ENCODE peak calls at places on chromosome 17, in eight cellular contexts. M, W, X, N, O, C, R and Y are unnamed samples.

GRCh38 chr17:42603318-42603717 is 5.9 kb downstream of the RETREG3 start:
- DNase-seq in C (no peak), W (no peak), N (no peak), X (no peak), R (no peak), O (no peak), M (no peak), Y (no peak)

GRCh38 chr17:30926516-30926915 is 4.8 kb downstream of the ADAP2 start:
- DNase-seq in O (no peak), M (no peak), W (no peak), C (no peak), X (no peak), R (no peak), N (no peak), Y (no peak)

GRCh38 chr17:83185023-83186002 is 105.9 kb downstream of the METRNL start:
- DNase-seq in O (no peak), M (no peak), X (no peak), C (no peak), N (no peak), R (no peak), W (peak), Y (no peak)

GRCh38 chr17:79082311-79083190 is 7.9 kb downstream of the ENGASE start:
- DNase-seq in C (no peak), W (peak), X (peak), O (peak), M (no peak), N (peak), R (peak), Y (peak)

GRCh38 chr17:77778636-77779524 is 179.6 kb upstream of the TNRC6C start:
- DNase-seq in R (peak), O (no peak), N (no peak), M (peak), W (peak), C (peak), X (no peak), Y (peak)

GRCh38 chr17:81926451-81927144 is 937 bp downstream of the MAFG start:
- DNase-seq in R (peak), X (peak), N (peak), O (peak), M (peak), W (peak), C (peak), Y (peak)

GRCh38 chr17:66707051-66707450 is 127.9 kb upstream of the CACNG5 start:
- DNase-seq in W (no peak), M (no peak), N (no peak), R (no peak), O (no peak), C (no peak), X (no peak), Y (no peak)

GRCh38 chr17:49106366-49107210 is 26.0 kb upstream of the B4GALNT2 start:
- DNase-seq in C (no peak), O (no peak), N (peak), X (peak), M (no peak), R (no peak), W (peak), Y (no peak)

GRCh38 chr17:69375229-69375628 is 39.3 kb upstream of the MAP2K6 start:
- DNase-seq in C (no peak), X (no peak), O (no peak), R (no peak), W (no peak), M (no peak), N (no peak), Y (no peak)

GRCh38 chr17:46792071-46792470 is 26.4 kb downstream of the WNT3 start:
- DNase-seq in N (no peak), C (no peak), W (no peak), O (no peak), R (no peak), M (no peak), X (no peak), Y (no peak)

GRCh38 chr17:45985447-45985846 is 13.6 kb upstream of the STH start:
- DNase-seq in M (no peak), N (no peak), R (no peak), W (no peak), X (no peak), C (no peak), O (no peak), Y (no peak)

GRCh38 chr17:79747508-79748295 is 17.0 kb downstream of the ENPP7 start:
- DNase-seq in M (no peak), N (no peak), O (no peak), C (no peak), X (no peak), R (no peak), W (peak), Y (no peak)

GRCh38 chr17:78383725-78384471 is 5.4 kb downstream of the PGS1 start:
- DNase-seq in W (peak), C (peak), N (no peak), X (no peak), M (peak), O (no peak), R (peak), Y (peak)

GRCh38 chr17:48596735-48597491 is 3.3 kb upstream of the HOXB5 start:
- DNase-seq in M (no peak), C (no peak), N (no peak), W (no peak), R (no peak), X (no peak), O (no peak), Y (no peak)

GRCh38 chr17:78922876-78923498 is 2.2 kb downstream of the TIMP2 start:
- DNase-seq in R (no peak), W (peak), C (no peak), O (no peak), N (no peak), X (no peak), M (no peak), Y (no peak)

GRCh38 chr17:5283531-5284315 is 1.6 kb downstream of the RABEP1 start:
- DNase-seq in R (no peak), X (no peak), N (no peak), O (no peak), M (no peak), C (peak), W (no peak), Y (no peak)

GRCh38 chr17:5286846-5287245 is 4.8 kb downstream of the RABEP1 start:
- DNase-seq in X (no peak), M (no peak), C (no peak), R (no peak), N (no peak), W (no peak), O (no peak), Y (no peak)

GRCh38 chr17:5282639-5283217 is 644 bp downstream of the RABEP1 start:
- DNase-seq in R (peak), N (no peak), X (peak), C (peak), O (no peak), W (peak), M (peak), Y (no peak)

GRCh38 chr17:5281814-5282638 is at the start of gene RABEP1:
- DNase-seq in W (peak), N (peak), R (peak), O (peak), M (peak), X (peak), C (peak), Y (peak)
- TF ChIP-seq POLR2A in W (peak), N (peak), R (peak), O (peak), M (peak), X (peak), C (peak), Y (peak)

GRCh38 chr17:14300628-14301278 is at the start of gene HS3ST3B1:
- DNase-seq in W (peak), X (peak), R (peak), N (peak), M (peak), O (peak), C (peak), Y (peak)

GRCh38 chr17:14298221-14298994 is 2.5 kb upstream of the HS3ST3B1 start:
- DNase-seq in M (no peak), O (no peak), W (no peak), C (no peak), N (no peak), X (no peak), R (no peak), Y (no peak)

GRCh38 chr17:14297161-14297851 is 3.6 kb upstream of the HS3ST3B1 start:
- DNase-seq in X (no peak), R (no peak), O (peak), C (no peak), N (peak), W (no peak), M (no peak), Y (no peak)

GRCh38 chr17:14301279-14301760 is 439 bp downstream of the HS3ST3B1 start:
- DNase-seq in C (peak), M (no peak), R (no peak), N (peak), X (peak), W (no peak), O (no peak), Y (no peak)

DNA sequence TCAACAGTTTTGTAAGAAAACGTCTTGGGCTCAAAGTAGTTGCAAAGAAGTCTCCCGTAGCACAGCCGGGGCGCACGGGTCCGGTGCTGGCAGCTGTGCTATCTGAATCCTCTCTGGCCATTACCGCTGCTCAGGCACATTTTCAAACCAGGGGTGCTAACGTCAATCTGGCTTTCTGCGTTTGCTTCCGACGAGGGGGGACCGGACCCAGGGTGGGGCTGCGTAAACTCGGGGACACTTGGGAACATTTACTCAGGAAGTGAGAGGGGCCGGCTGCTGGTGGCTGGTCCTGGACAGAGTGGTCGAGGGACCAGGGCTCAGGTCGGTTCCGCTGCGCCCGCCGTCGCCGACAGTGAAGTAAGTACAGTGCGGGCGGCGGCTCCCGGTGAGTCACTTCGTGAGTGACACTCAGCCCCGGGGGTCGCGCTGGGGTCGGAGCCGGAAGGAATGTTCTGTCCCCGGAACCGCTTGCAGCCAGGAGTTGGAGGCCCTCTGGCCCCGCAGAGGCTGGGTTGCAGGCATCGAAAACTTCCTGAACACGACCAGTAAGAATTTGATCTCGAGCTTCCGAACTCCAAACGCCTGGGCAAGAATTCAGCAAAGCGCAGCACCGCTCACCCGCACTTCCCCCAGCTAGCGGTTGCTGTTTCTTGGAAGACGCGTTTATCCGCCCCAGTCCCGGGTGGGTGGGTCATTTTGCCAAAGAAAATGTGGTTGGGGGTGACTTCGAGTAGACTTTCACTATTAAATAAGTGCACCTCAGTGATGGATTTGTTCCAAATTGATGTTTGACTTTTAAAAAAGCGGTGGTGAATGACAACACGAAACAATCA is 1.4 kb upstream of the HS3ST3B1 start:
- DNase-seq in X (peak), W (peak), N (peak), M (peak), C (no peak), R (peak), O (peak), Y (no peak)
- TF ChIP-seq POLR2A in X (no peak), W (no peak), N (no peak), M (no peak), C (no peak), R (no peak), O (no peak), Y (no peak)

GRCh38 chr17:6544011-6544370 is 12.4 kb downstream of the PITPNM3 start:
- DNase-seq in C (no peak), X (no peak), M (no peak), R (no peak), W (no peak), O (no peak), N (no peak), Y (no peak)
- TF ChIP-seq POLR2A in C (no peak), X (no peak), M (no peak), R (no peak), W (no peak), O (no peak), N (no peak), Y (no peak)

DNA sequence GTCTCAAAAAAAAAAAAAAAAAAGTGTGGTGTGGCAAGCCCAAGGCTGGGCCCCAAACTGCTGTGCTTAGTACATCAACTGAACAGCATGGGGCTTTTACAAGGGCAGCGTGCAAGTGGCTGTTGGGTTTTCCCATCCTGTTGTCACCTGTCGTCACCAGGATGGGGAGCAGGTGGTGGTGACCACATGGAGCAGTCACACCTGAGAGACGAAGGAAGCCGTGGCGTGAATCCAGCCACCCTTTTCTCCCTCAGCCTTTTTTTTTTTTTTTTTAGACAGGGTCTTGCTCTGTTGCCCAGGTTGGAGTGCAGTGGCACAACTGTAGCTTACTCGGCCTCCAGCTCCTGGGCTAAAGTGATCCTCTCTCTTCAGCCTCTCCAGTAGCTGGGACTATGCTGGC is 4.1 kb upstream of the MRPL58 start:
- DNase-seq in W (no peak), X (no peak), O (no peak), N (no peak), C (no peak), R (no peak), M (no peak), Y (no peak)
- TF ChIP-seq POLR2A in W (no peak), X (no peak), O (no peak), N (no peak), C (no peak), R (no peak), M (no peak), Y (no peak)

GRCh38 chr17:35368086-35368824 is 5.2 kb downstream of the SLFN11 start:
- DNase-seq in M (no peak), N (no peak), W (no peak), R (peak), C (no peak), X (no peak), O (no peak), Y (no peak)
- TF ChIP-seq POLR2A in M (no peak), N (no peak), W (no peak), R (no peak), C (no peak), X (no peak), O (no peak), Y (no peak)

GRCh38 chr17:61494325-61495160 is 42.3 kb downstream of the TBX4 start:
- DNase-seq in X (no peak), R (no peak), O (no peak), C (no peak), W (no peak), N (no peak), M (no peak), Y (no peak)
- TF ChIP-seq POLR2A in X (no peak), R (no peak), O (no peak), C (no peak), W (no peak), N (no peak), M (no peak), Y (no peak)

DNA sequence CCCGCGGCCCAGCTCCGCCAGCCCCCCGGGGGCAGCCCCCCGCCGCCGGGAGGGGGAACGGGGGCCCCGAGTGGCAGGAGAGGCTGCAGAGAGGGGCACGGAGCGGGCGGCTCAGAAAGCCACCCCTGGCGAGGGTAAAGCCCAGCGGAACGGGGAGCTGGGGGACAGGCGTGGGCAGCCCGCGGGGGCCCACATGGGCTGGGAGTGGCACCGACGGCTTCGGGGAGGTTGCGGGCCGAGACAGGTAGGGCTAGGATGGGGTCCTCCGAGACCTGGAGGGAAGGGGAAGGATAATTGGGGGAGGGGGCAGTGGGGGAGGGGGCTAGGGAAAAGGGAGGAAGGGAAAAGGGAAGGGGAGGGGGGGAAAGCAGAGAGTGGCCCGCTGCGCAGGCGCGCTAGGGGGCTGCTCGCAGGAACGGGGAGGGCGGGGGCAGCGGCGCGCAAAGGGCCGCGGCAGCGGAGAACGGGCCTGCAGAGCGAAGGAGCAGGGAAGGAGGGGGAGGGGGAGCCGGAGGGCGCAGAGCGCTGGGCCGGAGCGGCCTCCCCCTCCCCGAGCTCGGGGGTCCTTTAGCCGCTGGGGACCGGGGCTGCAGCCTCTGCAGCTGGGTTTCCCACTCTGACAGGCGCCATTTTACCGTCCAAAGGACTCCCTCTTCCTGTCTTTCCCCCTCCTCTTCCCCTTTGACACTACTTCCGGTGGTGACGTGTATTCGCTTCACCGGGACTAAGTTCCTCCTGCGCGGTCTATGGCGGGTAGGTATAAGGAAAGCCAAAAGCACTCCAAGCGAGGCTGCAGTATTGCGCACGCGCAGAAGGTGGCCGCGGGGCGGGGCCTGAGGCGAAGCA is at the start of gene CTDNEP1:
- DNase-seq in R (peak), O (peak), C (peak), M (peak), W (peak), X (peak), N (peak), Y (peak)
- TF ChIP-seq POLR2A in R (peak), O (peak), C (peak), M (peak), W (no peak), X (no peak), N (peak), Y (peak)

GRCh38 chr17:38705523-38705802 is 390 bp downstream of the MLLT6 start:
- DNase-seq in M (no peak), N (no peak), O (peak), X (peak), C (no peak), R (no peak), W (no peak), Y (no peak)
- TF ChIP-seq POLR2A in M (no peak), N (no peak), O (no peak), X (no peak), C (no peak), R (no peak), W (no peak), Y (no peak)

DNA sequence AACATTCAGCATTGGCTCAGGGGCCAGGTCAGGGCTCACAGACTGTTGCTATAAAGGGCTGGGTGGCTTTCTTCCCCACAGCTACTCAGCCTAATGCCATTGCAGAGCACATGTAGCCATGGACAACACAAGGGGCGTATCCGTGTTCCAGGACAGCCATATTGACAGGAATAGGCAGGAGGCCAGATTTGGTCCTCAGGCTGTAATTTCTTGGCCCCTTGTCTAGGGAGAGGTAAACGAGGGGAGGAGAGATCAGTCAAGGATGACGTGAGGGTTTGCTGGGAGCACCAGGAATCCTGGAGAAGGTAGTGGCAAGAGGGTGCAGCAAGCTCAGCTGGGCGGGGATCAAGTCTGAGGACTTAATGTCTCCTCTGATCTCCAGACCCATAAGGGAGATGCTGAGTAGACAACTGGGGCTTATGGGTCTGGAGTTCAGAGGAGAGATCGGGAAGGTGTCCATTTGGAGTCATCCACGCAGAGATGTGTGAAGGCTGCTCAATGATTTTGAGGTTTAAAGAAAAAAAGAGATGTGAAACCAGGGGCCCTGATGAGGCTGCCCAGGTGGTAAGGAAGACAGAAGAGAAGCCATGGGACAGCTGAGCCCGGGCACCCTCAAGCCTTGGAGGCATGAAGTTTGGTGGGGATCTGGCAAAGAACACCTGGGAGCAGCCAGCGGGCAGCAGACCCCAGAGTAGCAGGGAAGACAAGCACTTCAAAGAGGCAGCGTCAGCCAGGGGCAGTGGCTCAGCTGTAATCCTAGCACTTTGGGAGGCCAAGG is 21.0 kb upstream of the MYO15B start:
- DNase-seq in C (no peak), N (no peak), W (no peak), M (no peak), O (no peak), X (no peak), R (no peak), Y (no peak)
- TF ChIP-seq POLR2A in C (no peak), N (no peak), W (no peak), M (no peak), O (no peak), X (no peak), R (no peak), Y (no peak)